ENCODE peak calls at places on chromosomes 4 and X, in eight cellular contexts. N is AG04449; B is GM13977; D is tibial nerve; J is right lobe of liver; M is fibroblast of lung; S is CD4-positive, alpha-beta T cell; H is foreskin fibroblast. U is an unnamed sample.

GRCh38 chrX:78643874-78644273 is 15.3 kb downstream of the RTL3 start:
- DNase-seq in M (no peak), B (no peak), N (no peak), D (no peak), J (no peak), H (no peak), S (no peak), U (no peak)

GRCh38 chrX:7435822-7436221 is 287.9 kb upstream of the PUDP start:
- DNase-seq in H (peak), S (no peak), N (no peak), B (no peak), D (no peak), M (no peak), J (no peak), U (no peak)

GRCh38 chr4:48779095-48779997 is 733 bp downstream of the FRYL start:
- DNase-seq in S (peak), M (peak), H (peak), D (peak), N (no peak), J (peak), B (peak), U (peak)

GRCh38 chr4:76726141-76726540 is 171.8 kb downstream of the SOWAHB start:
- DNase-seq in J (no peak), M (no peak), B (no peak), N (no peak), D (no peak), H (peak), S (no peak), U (no peak)

GRCh38 chr4:140130677-140131076 is 23.3 kb downstream of the MAML3 start:
- DNase-seq in B (no peak), D (no peak), H (peak), J (no peak), M (peak), S (no peak), N (no peak), U (no peak)

GRCh38 chr4:120753854-120754253 is 168.7 kb downstream of the PRDM5 start:
- DNase-seq in N (no peak), M (no peak), J (no peak), S (no peak), D (no peak), H (no peak), B (no peak), U (no peak)

GRCh38 chr4:172018358-172018757 is 205.2 kb downstream of the GALNTL6 start:
- DNase-seq in J (no peak), D (no peak), M (no peak), S (no peak), N (no peak), B (no peak), H (no peak), U (no peak)

GRCh38 chr4:146643812-146644401 is 5.2 kb downstream of the POU4F2 start:
- DNase-seq in B (peak), N (no peak), J (no peak), S (no peak), H (peak), D (no peak), M (peak), U (no peak)

GRCh38 chrX:102934624-102935023 is 2.4 kb upstream of the RAB40AL start:
- DNase-seq in N (no peak), J (no peak), B (peak), H (peak), M (peak), S (peak), D (peak), U (peak)

GRCh38 chrX:24594531-24594930 is 52.6 kb downstream of the PCYT1B start:
- DNase-seq in J (no peak), D (no peak), N (no peak), H (no peak), S (no peak), B (no peak), M (no peak), U (no peak)

DNA sequence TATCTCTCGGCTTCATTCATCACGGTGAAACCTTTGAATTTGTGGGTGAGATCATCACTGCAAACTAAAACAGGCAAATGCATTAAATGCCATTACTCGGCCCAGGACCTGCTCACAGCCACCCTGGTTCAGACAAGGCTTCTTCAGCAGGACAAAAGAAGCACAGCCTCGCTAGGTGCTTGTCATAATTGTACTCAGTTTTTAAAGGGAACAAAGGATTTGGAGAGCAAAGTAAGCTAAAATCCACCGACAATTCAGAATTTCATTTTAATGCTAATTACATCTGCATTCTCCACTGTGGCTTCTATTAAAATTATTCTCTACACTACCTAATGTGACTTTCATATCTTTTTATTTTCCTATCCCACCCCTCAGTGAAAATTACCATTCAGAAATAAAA is 57.0 kb downstream of the PCYT1B start:
- DNase-seq in S (no peak), J (no peak), H (no peak), D (no peak), M (no peak), N (no peak), B (no peak), U (no peak)
- TF ChIP-seq CTCF in S (no peak), J (no peak), H (no peak), D (no peak), M (no peak), N (no peak), B (no peak), U (no peak)

GRCh38 chr4:19227701-19228100 is 1024.0 kb upstream of the SLIT2 start:
- DNase-seq in M (no peak), J (no peak), D (no peak), H (peak), N (no peak), B (no peak), S (no peak), U (no peak)

DNA sequence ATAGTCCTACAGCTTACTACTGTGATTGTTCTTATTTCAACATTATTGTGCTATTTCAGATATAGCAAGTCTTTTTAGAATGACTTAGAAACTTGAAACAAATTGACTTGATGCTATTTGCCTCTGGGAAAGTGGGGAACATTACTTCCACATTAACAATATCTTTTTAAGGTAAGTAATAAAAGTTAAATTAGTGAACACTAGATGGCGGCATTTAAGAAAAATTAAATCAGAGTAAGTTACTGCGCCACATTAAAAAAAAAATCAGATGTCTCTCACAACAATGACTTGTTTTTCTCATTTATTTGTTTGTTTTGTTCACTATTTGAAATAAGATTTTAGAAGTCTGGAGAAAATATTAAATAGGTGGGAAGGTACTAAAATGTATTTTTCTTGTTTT is 1026.9 kb upstream of the SLIT2 start:
- DNase-seq in J (no peak), S (no peak), N (no peak), D (no peak), M (peak), B (peak), H (peak), U (no peak)
- TF ChIP-seq CTCF in J (peak), S (no peak), N (no peak), D (peak), M (peak), B (peak), H (peak), U (peak)

DNA sequence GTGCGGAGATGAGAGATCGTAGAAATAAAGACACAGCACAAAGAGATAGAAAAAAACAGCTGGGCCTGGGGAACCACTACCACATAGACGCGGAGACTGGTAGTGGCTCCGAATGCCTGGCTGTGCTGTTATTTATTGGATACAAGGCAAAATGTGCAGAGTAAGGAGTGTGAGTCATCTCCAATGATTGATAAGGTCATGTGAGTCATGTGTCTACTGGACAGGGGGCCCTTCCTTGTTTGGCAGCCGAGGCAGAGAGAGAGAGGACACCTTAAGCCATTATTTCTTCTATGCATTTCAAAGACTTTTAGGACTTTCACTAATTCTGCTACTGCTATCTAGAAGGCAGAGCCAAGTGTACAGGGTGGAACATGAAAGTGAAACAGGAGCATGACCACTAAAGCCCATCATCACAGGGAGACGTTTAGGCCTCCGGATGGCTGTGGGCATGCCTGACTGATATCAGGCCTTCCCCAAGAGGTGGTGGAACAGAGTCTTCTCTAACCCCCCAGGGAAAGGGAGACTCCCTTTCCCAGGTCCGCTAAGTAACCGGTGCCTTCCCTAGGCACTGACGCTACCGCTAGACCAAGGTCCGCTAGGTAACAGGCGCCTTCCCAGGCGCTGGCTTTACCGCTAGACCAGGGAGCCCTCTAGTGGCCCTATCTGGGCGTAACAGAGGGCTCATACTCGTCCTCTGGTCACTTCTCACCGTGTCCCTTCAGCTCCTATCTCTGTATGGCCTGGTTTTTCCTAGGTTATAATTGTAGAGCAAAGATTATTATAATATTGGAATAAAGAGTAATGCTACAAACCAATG is 921.5 kb upstream of the PCDH10 start:
- DNase-seq in B (no peak), S (no peak), N (no peak), J (peak), D (no peak), M (peak), H (peak), U (peak)
- TF ChIP-seq CTCF in B (peak), S (no peak), N (peak), J (peak), D (no peak), M (peak), H (peak), U (peak)

GRCh38 chr4:77734928-77735327 is 84.2 kb downstream of the CNOT6L start:
- DNase-seq in B (peak), D (no peak), J (no peak), S (no peak), N (peak), M (peak), H (peak), U (no peak)
- TF ChIP-seq CTCF in B (no peak), D (no peak), J (no peak), S (no peak), N (no peak), M (no peak), H (no peak), U (no peak)

GRCh38 chr4:158995040-158995439 is 107.8 kb upstream of the RAPGEF2 start:
- DNase-seq in D (no peak), S (no peak), N (no peak), J (no peak), M (no peak), H (no peak), B (no peak), U (no peak)

GRCh38 chr4:158998624-158999023 is 104.3 kb upstream of the RAPGEF2 start:
- DNase-seq in H (peak), M (no peak), D (no peak), J (no peak), S (no peak), B (no peak), N (no peak), U (no peak)

GRCh38 chr4:158997660-158998349 is 105.1 kb upstream of the RAPGEF2 start:
- DNase-seq in J (no peak), M (no peak), H (no peak), B (no peak), D (no peak), N (no peak), S (no peak), U (no peak)

GRCh38 chr4:158995963-158996362 is 106.9 kb upstream of the RAPGEF2 start:
- DNase-seq in N (no peak), J (no peak), D (no peak), H (no peak), B (no peak), M (no peak), S (no peak), U (no peak)

GRCh38 chr4:158996669-158997074 is 106.2 kb upstream of the RAPGEF2 start:
- DNase-seq in D (no peak), B (no peak), H (peak), N (peak), S (no peak), M (peak), J (no peak), U (no peak)
- TF ChIP-seq CTCF in D (no peak), B (no peak), H (no peak), N (no peak), S (no peak), M (no peak), J (no peak), U (no peak)

DNA sequence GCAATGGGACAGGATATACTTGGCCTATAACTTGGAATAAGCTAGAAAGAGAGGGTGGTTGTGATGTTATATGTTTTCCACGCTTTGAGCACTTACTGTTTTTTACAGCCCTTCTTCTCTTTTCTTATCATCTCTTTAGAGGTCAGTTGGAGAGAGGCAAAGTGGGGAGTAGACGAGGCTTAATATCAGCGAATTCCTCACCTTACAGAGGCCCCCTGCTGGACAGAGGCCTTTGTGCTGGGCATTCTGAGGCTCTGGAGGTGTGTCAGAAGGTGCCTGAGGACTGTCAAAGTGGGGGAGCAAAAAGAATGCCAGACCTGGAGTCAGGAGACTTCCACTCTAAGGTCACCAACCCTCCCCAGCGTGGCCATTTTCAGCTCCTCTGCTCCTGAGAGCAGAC is 42.5 kb downstream of the MAMLD1 start:
- DNase-seq in N (no peak), H (no peak), M (no peak), S (no peak), B (no peak), J (no peak), D (no peak), U (no peak)
- TF ChIP-seq CTCF in N (no peak), H (peak), M (no peak), S (no peak), B (peak), J (no peak), D (no peak), U (peak)

GRCh38 chr4:21512351-21512750 is 436.2 kb downstream of the KCNIP4 start:
- DNase-seq in J (no peak), N (no peak), B (peak), M (peak), S (no peak), H (peak), D (no peak), U (peak)

GRCh38 chr4:21507439-21507838 is 441.1 kb downstream of the KCNIP4 start:
- DNase-seq in J (no peak), N (no peak), S (no peak), M (peak), B (no peak), H (peak), D (no peak), U (no peak)
- TF ChIP-seq CTCF in J (no peak), N (no peak), S (no peak), M (peak), B (peak), H (peak), D (no peak), U (peak)